ENCODE peak calls at places on chromosomes 5 and 9, in four cellular contexts. X, I, V and T are unnamed samples.

GRCh38 chr9:2662496-2662895 is 40.9 kb downstream of the VLDLR start:
- DNase-seq in X (peak; percentile 33), I (no peak), V (no peak), T (peak; percentile 29)

GRCh38 chr9:77912895-77913693 is 118.5 kb downstream of the GNAQ start:
- DNase-seq in X (no peak), I (no peak), V (no peak), T (no peak)

GRCh38 chr9:6644346-6645152 is 980 bp downstream of the GLDC start:
- DNase-seq in X (no peak), I (peak; percentile 10), V (no peak), T (no peak)

GRCh38 chr9:93814561-93814960 is 140.6 kb downstream of the BARX1 start:
- DNase-seq in X (no peak), I (no peak), V (no peak), T (no peak)

GRCh38 chr5:119274767-119275130 is 81.1 kb upstream of the TNFAIP8 start:
- DNase-seq in X (no peak), I (peak; percentile 75), V (no peak), T (no peak)

GRCh38 chr9:32969270-32969669 is 32.2 kb downstream of the APTX start:
- DNase-seq in X (no peak), I (peak; percentile 83), V (no peak), T (no peak)

GRCh38 chr9:32550609-32551490 is 1.3 kb upstream of the SMIM27 start:
- DNase-seq in X (peak; percentile 94), I (peak; percentile 92), V (no peak), T (peak; percentile 81)

GRCh38 chr9:71944754-71945409 is 33.4 kb downstream of the C9orf85 start:
- DNase-seq in X (no peak), I (no peak), V (no peak), T (no peak)

GRCh38 chr5:172503925-172504730 is 49.8 kb upstream of the SH3PXD2B start:
- DNase-seq in X (no peak), I (no peak), V (peak; percentile 72), T (no peak)

GRCh38 chr5:171494452-171495121 is 75.1 kb downstream of the FGF18 start:
- DNase-seq in X (no peak), I (peak; percentile 80), V (no peak), T (no peak)

GRCh38 chr9:101737165-101737704 is 1.2 kb downstream of the GRIN3A start:
- DNase-seq in X (no peak), I (no peak), V (no peak), T (no peak)

GRCh38 chr9:33797837-33798236 is 2.5 kb downstream of the PRSS3 start:
- DNase-seq in X (no peak), I (no peak), V (no peak), T (no peak)

GRCh38 chr5:14444988-14445387 is 136.6 kb upstream of the OTULINL start:
- DNase-seq in X (no peak), I (peak; percentile 77), V (no peak), T (no peak)

GRCh38 chr9:28925184-28925583 is 1351.9 kb upstream of the C9orf72 start:
- DNase-seq in X (no peak), I (no peak), V (no peak), T (no peak)

GRCh38 chr5:157106668-157107461 is 2.0 kb downstream of the HAVCR2 start:
- DNase-seq in X (no peak), I (peak; percentile 22), V (no peak), T (no peak)

GRCh38 chr5:154756871-154757646 is 1.9 kb downstream of the LARP1 start:
- DNase-seq in X (peak; percentile 51), I (peak; percentile 67), V (no peak), T (peak; percentile 71)

GRCh38 chr5:154756203-154756870 is 1.2 kb downstream of the LARP1 start:
- DNase-seq in X (peak; percentile 51), I (peak; percentile 65), V (no peak), T (no peak)

GRCh38 chr5:154758977-154759376 is 3.8 kb downstream of the LARP1 start:
- DNase-seq in X (no peak), I (no peak), V (no peak), T (no peak)

GRCh38 chr5:154757647-154758406 is 2.6 kb downstream of the LARP1 start:
- DNase-seq in X (no peak), I (peak; percentile 70), V (no peak), T (no peak)

DNA sequence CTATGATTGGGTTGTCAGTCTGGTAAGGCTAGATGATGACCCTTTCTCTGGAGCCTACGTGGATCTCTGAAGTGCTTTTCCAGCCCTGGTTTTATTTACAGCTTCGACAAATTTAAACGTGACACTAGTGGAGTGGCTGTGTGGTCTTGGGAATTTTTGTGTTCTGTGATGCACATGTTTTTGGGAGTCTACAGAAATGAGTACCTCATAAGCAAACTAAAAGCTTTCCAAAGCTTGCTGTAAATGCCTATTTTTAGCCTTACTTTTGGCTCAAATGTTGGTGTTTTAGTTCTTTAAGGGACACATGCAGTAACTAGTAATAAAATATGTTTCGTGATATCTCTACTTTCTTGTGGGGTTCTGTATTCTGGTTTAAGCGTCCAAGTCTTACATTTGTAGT is 3.3 kb downstream of the LARP1 start:
- DNase-seq in X (no peak), I (peak; percentile 59), V (no peak), T (no peak)
- H3K27ac ChIP-seq in X (no peak overlapping the region), I (peak overlapping the region; percentile 79), V (peak overlapping the region; percentile 98), T (no peak overlapping the region)

DNA sequence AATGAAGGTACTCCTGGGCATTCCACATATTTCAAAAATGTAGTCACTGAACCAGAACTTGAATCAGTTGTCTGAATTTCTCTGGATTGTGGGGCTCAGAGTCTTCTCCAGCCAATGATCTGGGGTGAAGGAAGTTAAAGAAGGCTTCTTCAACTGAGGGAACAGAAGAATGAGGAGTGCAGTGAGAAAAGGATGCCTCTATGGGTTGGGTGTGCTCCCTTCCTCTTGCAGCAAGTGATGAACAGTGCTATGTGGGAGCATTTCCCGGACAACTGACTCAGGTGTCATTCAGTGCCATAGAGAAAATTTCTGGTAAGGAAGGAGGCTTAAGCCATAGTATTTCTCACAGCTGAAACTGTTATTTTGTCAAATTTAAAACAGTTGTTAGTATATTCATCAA is 7.9 kb downstream of the LNPEP start:
- DNase-seq in X (no peak), I (peak; percentile 21), V (no peak), T (no peak)
- H3K27ac ChIP-seq in X (no peak overlapping the region), I (peak overlapping the region; percentile 11), V (no peak overlapping the region), T (no peak overlapping the region)

DNA sequence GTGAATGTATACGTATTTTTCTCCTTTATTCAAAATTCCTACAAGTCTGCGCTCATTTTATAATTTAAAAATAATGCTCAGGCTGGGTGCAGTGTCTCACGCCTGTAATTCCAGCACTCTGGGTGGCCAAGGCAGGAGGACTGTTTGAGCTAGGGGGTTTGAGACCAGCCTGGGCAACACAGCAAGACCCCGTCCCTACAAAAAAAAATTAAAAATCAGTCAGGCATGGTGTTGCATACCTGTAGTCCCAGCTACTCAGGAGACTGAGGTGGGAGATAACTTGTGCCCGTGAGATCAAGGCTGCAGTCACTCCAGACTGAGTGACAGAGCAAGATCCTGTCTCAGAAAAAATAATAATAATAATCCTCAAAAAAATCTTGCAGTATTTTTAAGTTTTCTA is 7.8 kb downstream of the UIMC1 start:
- DNase-seq in X (no peak), I (no peak), V (no peak), T (no peak)
- H3K27ac ChIP-seq in X (no peak overlapping the region), I (no peak overlapping the region), V (no peak overlapping the region), T (no peak overlapping the region)

GRCh38 chr9:90770927-90771326 is 30.7 kb upstream of the SYK start:
- DNase-seq in X (no peak), I (no peak), V (no peak), T (no peak)

GRCh38 chr9:90772381-90772780 is 29.2 kb upstream of the SYK start:
- DNase-seq in X (no peak), I (no peak), V (no peak), T (no peak)

GRCh38 chr9:90773593-90773992 is 28.0 kb upstream of the SYK start:
- DNase-seq in X (no peak), I (peak; percentile 3), V (no peak), T (no peak)

GRCh38 chr9:90775657-90776056 is 26.0 kb upstream of the SYK start:
- DNase-seq in X (no peak), I (no peak), V (no peak), T (no peak)

DNA sequence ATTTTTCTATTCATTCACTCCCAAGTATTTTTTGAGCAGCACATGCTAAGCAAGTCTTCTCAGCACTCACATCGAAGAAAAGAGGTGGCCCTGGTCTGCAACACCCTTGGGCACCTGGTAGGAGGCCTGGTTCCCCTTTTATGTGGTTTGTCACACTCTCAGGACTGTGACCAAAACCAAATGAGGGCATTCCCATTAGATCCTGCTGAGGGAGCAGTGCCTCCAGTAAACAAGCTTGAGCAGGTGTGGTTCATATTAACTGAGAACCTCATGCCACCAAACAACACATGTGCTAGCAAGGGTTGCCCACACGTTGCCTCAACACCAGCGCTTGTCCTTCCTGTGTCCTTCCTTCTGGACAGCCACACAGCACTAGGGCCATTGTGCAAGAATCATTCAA is 26.9 kb upstream of the SYK start:
- DNase-seq in X (no peak), I (no peak), V (no peak), T (no peak)
- H3K27ac ChIP-seq in X (no peak overlapping the region), I (no peak overlapping the region), V (no peak overlapping the region), T (no peak overlapping the region)

GRCh38 chr5:177431317-177432142 is 5.1 kb downstream of the GRK6 start:
- DNase-seq in X (no peak), I (no peak), V (no peak), T (no peak)

GRCh38 chr5:177434437-177434836 is 8.0 kb downstream of the GRK6 start:
- DNase-seq in X (no peak), I (no peak), V (no peak), T (no peak)

GRCh38 chr5:177432143-177432904 is 5.8 kb downstream of the GRK6 start:
- DNase-seq in X (peak; percentile 14), I (no peak), V (no peak), T (peak; percentile 28)

GRCh38 chr5:177433658-177434217 is 7.3 kb downstream of the GRK6 start:
- DNase-seq in X (no peak), I (no peak), V (no peak), T (no peak)

DNA sequence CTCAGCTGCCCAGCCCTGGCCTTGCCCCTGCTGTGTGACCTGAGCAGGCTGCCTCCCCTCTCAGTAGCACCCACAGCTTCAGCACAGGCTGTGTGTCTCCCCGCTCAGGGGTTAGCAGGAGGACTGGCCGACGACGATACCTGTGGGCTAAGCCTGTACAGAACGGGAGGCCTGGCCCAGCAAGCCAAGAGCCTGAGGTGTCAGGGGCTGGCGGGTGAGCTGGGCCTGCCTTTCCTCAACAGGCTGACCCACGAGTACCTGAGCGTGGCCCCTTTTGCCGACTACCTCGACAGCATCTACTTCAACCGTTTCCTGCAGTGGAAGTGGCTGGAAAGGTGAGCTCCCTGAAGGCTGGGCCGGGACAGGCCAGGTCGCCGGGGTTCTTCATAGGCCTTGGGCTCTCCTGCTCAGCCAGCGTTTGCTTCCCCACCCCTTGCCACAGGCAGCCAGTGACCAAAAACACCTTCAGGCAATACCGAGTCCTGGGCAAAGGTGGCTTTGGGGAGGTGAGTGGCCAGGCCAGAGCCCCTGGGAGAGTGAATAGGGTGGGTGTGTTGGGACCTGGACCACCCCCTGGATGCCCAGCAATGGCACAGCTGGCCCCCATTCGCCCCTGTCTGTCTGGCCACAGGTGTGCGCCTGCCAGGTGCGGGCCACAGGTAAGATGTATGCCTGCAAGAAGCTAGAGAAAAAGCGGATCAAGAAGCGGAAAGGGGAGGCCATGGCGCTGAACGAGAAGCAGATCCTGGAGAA is 6.6 kb downstream of the GRK6 start:
- DNase-seq in X (no peak), I (no peak), V (no peak), T (no peak)
- H3K27ac ChIP-seq in X (no peak overlapping the region), I (no peak overlapping the region), V (no peak overlapping the region), T (peak overlapping the region; percentile 76)

GRCh38 chr5:54206580-54207229 is 103.7 kb downstream of the ARL15 start:
- DNase-seq in X (no peak), I (no peak), V (no peak), T (no peak)
- H3K27ac ChIP-seq in X (no peak overlapping the region), I (no peak overlapping the region), V (no peak overlapping the region), T (no peak overlapping the region)

GRCh38 chr9:110745656-110746055 is 77.1 kb downstream of the MUSK start:
- DNase-seq in X (no peak), I (peak; percentile 36), V (no peak), T (no peak)
- H3K27ac ChIP-seq in X (no peak overlapping the region), I (peak overlapping the region; percentile 93), V (peak overlapping the region; percentile 90), T (no peak overlapping the region)